ENCODE peak calls at places on chromosomes 4 and X, in six cellular contexts. G, I, K, O, N and S are unnamed samples.

GRCh38 chr4:13653356-13653755 is 25.8 kb upstream of the BOD1L1 start:
- DNase-seq in O (no peak), G (no peak), K (peak), I (no peak), N (no peak), S (no peak)

GRCh38 chr4:185276036-185276435 is 66.6 kb downstream of the SNX25 start:
- DNase-seq in K (no peak), O (no peak), G (no peak), I (no peak), N (no peak), S (no peak)

GRCh38 chr4:77021614-77022089 is 54.1 kb downstream of the CCNI start:
- DNase-seq in I (no peak), O (no peak), N (no peak), K (peak), G (no peak), S (peak)

GRCh38 chr4:95572304-95572991 is 23.7 kb upstream of the UNC5C start:
- DNase-seq in I (no peak), G (no peak), K (peak), N (peak), O (no peak), S (no peak)

GRCh38 chrX:41923925-41924693 is 755 bp upstream of the CASK start:
- DNase-seq in O (peak), G (peak), K (peak), I (peak), N (no peak), S (no peak)

GRCh38 chr4:61294001-61294400 is 93.9 kb downstream of the ADGRL3 start:
- DNase-seq in O (no peak), K (no peak), I (no peak), N (no peak), G (no peak), S (no peak)

GRCh38 chr4:124640037-124640730 is 72.3 kb downstream of the ANKRD50 start:
- DNase-seq in I (no peak), G (no peak), K (peak), O (no peak), N (no peak), S (no peak)

GRCh38 chrX:57595381-57595811 is 3.6 kb downstream of the ZXDB start:
- DNase-seq in O (no peak), N (no peak), K (no peak), G (no peak), I (no peak), S (no peak)

GRCh38 chr4:176270669-176271068 is 1.6 kb upstream of the ASB5 start:
- DNase-seq in K (peak), I (no peak), G (no peak), O (no peak), N (no peak), S (no peak)

GRCh38 chrX:30981968-30982367 is 89.9 kb downstream of the FTHL17 start:
- DNase-seq in I (no peak), O (no peak), N (no peak), K (no peak), G (no peak), S (no peak)

GRCh38 chr4:156312261-156312847 is 358.7 kb upstream of the CTSO start:
- DNase-seq in I (no peak), G (no peak), O (no peak), N (no peak), K (no peak), S (no peak)

GRCh38 chrX:49792376-49792775 is 36.7 kb upstream of the PAGE4 start:
- DNase-seq in K (no peak), N (no peak), O (no peak), I (no peak), G (no peak), S (no peak)

GRCh38 chrX:49793686-49794085 is 35.4 kb upstream of the PAGE4 start:
- DNase-seq in G (no peak), K (no peak), O (no peak), N (no peak), I (no peak), S (no peak)
- H3K27ac ChIP-seq in G (no peak), K (no peak), O (no peak), N (no peak), I (no peak), S (no peak)

GRCh38 chrX:107684956-107685385 is 56.7 kb downstream of the PRPS1 start:
- DNase-seq in G (no peak), O (peak), K (peak), N (peak), I (no peak), S (no peak)

GRCh38 chrX:107683931-107684330 is 55.6 kb downstream of the PRPS1 start:
- DNase-seq in O (no peak), K (no peak), G (no peak), I (no peak), N (peak), S (no peak)

GRCh38 chrX:107686792-107687191 is 58.5 kb downstream of the PRPS1 start:
- DNase-seq in I (no peak), K (no peak), N (peak), O (no peak), G (no peak), S (no peak)

GRCh38 chrX:107686026-107686425 is 57.7 kb downstream of the PRPS1 start:
- DNase-seq in I (no peak), G (no peak), N (no peak), K (no peak), O (no peak), S (no peak)

GRCh38 chrX:107683124-107683895 is 55.0 kb downstream of the PRPS1 start:
- DNase-seq in O (no peak), K (no peak), G (no peak), N (peak), I (no peak), S (no peak)
- H3K27ac ChIP-seq in O (no peak), K (no peak), G (no peak), N (peak), I (no peak), S (peak)

DNA sequence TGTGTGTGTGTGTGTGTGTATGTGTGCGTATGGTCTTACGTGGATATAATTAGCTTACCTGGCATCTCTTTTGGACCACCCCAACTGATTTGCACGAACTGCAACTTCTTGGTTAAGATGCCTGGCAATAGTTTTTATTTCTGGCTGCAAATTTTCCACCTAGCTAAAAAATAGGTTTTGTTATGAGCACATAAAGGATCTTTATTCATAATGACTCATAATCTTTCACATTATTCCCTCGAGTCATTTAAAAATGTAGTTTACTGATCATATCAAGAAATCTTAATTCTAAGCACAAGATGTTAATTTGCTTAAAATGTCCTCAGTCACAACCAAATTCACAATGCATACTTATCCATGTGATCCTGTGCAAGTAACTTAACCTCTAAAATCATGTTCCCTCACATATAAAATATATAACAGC is 1.5 kb downstream of the COX18 start:
- DNase-seq in I (no peak), N (no peak), K (no peak), G (no peak), O (no peak), S (no peak)
- H3K27ac ChIP-seq in I (peak), N (peak), K (no peak), G (peak), O (peak), S (peak)

GRCh38 chrX:24150051-24150790 is 692 bp downstream of the ZFX start:
- DNase-seq in I (peak), G (peak), O (peak), N (peak), K (peak), S (peak)
- H3K27ac ChIP-seq in I (peak), G (peak), O (peak), N (peak), K (peak), S (peak)

DNA sequence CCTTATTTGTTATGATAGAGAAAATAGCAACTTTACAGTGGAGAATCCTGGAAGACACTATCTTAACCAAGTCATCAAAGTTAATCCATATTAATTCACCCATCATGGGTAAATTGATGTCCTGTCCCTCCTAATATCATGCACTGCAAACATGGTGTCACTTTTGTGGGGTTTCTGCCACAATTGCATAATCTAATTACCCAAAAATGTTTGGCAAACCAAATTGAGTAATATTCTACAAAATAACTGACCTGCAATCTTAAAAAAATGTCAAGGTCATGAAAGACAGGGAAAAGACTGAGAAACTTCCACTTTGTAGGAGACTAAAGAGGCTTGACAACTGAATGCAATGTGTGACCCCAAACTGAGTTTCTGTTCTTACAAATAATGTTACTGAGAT is 37.1 kb upstream of the PLAC8 start:
- DNase-seq in G (no peak), N (no peak), I (no peak), O (no peak), K (no peak), S (no peak)
- H3K27ac ChIP-seq in G (no peak), N (no peak), I (no peak), O (no peak), K (no peak), S (no peak)

GRCh38 chr4:104979083-104979760 is 167.5 kb upstream of the TET2 start:
- DNase-seq in I (no peak), K (no peak), O (no peak), G (no peak), N (no peak), S (no peak)
- H3K27ac ChIP-seq in I (no peak), K (no peak), O (no peak), G (no peak), N (no peak), S (no peak)

GRCh38 chr4:12414181-12414812 is 985.6 kb upstream of the HS3ST1 start:
- DNase-seq in K (no peak), O (no peak), I (no peak), G (no peak), N (no peak), S (no peak)
- H3K27ac ChIP-seq in K (no peak), O (no peak), I (no peak), G (no peak), N (no peak), S (no peak)

GRCh38 chr4:72896515-72896914 is 173.0 kb downstream of the COX18 start:
- DNase-seq in I (no peak), O (no peak), G (no peak), N (no peak), K (peak), S (no peak)
- H3K27ac ChIP-seq in I (no peak), O (no peak), G (no peak), N (no peak), K (no peak), S (peak)